ENCODE peak calls at places on chromosome 20, in four cellular contexts. N, J, X and T are unnamed samples.

GRCh38 chr20:63624486-63624885 is 2.4 kb downstream of the GMEB2 start:
- DNase-seq in N (no peak), J (peak; percentile 80), X (no peak), T (no peak)

GRCh38 chr20:22576733-22577514 is 7.4 kb downstream of the FOXA2 start:
- DNase-seq in N (no peak), J (peak; percentile 37), X (no peak), T (no peak)

GRCh38 chr20:24684421-24684871 is 215.0 kb downstream of the SYNDIG1 start:
- DNase-seq in N (no peak), J (no peak), X (no peak), T (no peak)

GRCh38 chr20:40692240-40693011 is 3.4 kb upstream of the MAFB start:
- DNase-seq in N (no peak), J (no peak), X (no peak), T (no peak)

GRCh38 chr20:53918949-53919361 is 151.4 kb downstream of the BCAS1 start:
- DNase-seq in N (no peak), J (no peak), X (peak; percentile 67), T (no peak)

GRCh38 chr20:53657732-53658131 is 64.1 kb upstream of the ZNF217 start:
- DNase-seq in N (no peak), J (no peak), X (no peak), T (no peak)

GRCh38 chr20:51410586-51411325 is 131.8 kb downstream of the NFATC2 start:
- DNase-seq in N (no peak), J (no peak), X (no peak), T (no peak)

GRCh38 chr20:43938932-43939761 is 24.5 kb downstream of the TOX2 start:
- DNase-seq in N (no peak), J (peak; percentile 72), X (no peak), T (peak; percentile 96)

GRCh38 chr20:25382704-25383370 is 7.8 kb downstream of the ABHD12 start:
- DNase-seq in N (no peak), J (no peak), X (no peak), T (no peak)

GRCh38 chr20:21516180-21516567 is 2.3 kb upstream of the NKX2-2 start:
- DNase-seq in N (no peak), J (no peak), X (no peak), T (no peak)

GRCh38 chr20:4509825-4510522 is 211.7 kb upstream of the PRND start:
- DNase-seq in N (no peak), J (no peak), X (no peak), T (no peak)

GRCh38 chr20:39214778-39215177 is 252.6 kb downstream of the DHX35 start:
- DNase-seq in N (no peak), J (no peak), X (peak; percentile 10), T (no peak)

GRCh38 chr20:33209789-33210188 is 7.4 kb upstream of the BPIFA3 start:
- DNase-seq in N (no peak), J (peak; percentile 74), X (peak; percentile 73), T (peak; percentile 40)

GRCh38 chr20:32139947-32140346 is 30.4 kb downstream of the TM9SF4 start:
- DNase-seq in N (peak; percentile 53), J (no peak), X (no peak), T (no peak)

GRCh38 chr20:32930181-32930580 is 71.5 kb downstream of the EFCAB8 start:
- DNase-seq in N (no peak), J (no peak), X (no peak), T (no peak)

GRCh38 chr20:40802886-40803285 is 113.8 kb upstream of the MAFB start:
- DNase-seq in N (no peak), J (no peak), X (no peak), T (no peak)

GRCh38 chr20:50191065-50191565 is 485 bp downstream of the CEBPB start:
- DNase-seq in N (no peak), J (no peak), X (peak; percentile 62), T (peak; percentile 36)

GRCh38 chr20:34390769-34391447 is 27.8 kb downstream of the ITCH start:
- DNase-seq in N (no peak), J (peak; percentile 85), X (peak; percentile 35), T (peak; percentile 79)

GRCh38 chr20:3334156-3334943 is 73.1 kb downstream of the DNAAF9 start:
- DNase-seq in N (no peak), J (no peak), X (no peak), T (no peak)

GRCh38 chr20:50491926-50492634 is 18.1 kb upstream of the PTPN1 start:
- DNase-seq in N (no peak), J (no peak), X (no peak), T (no peak)

GRCh38 chr20:11054266-11055025 is 380.6 kb upstream of the JAG1 start:
- DNase-seq in N (no peak), J (no peak), X (no peak), T (no peak)

GRCh38 chr20:15639839-15640238 is 933.4 kb downstream of the KIF16B start:
- DNase-seq in N (no peak), J (no peak), X (no peak), T (no peak)

GRCh38 chr20:33773412-33774089 is 37.6 kb upstream of the CHMP4B start:
- DNase-seq in N (peak; percentile 85), J (no peak), X (no peak), T (no peak)

GRCh38 chr20:3239026-3239866 is at the start of gene SLC4A11:
- DNase-seq in N (no peak), J (peak; percentile 56), X (peak; percentile 54), T (peak; percentile 69)

GRCh38 chr20:10728873-10729670 is 55.3 kb upstream of the JAG1 start:
- DNase-seq in N (no peak), J (no peak), X (no peak), T (peak; percentile 67)

GRCh38 chr20:32004963-32005362 is 5.3 kb upstream of the CCM2L start:
- DNase-seq in N (no peak), J (no peak), X (peak; percentile 26), T (no peak)

DNA sequence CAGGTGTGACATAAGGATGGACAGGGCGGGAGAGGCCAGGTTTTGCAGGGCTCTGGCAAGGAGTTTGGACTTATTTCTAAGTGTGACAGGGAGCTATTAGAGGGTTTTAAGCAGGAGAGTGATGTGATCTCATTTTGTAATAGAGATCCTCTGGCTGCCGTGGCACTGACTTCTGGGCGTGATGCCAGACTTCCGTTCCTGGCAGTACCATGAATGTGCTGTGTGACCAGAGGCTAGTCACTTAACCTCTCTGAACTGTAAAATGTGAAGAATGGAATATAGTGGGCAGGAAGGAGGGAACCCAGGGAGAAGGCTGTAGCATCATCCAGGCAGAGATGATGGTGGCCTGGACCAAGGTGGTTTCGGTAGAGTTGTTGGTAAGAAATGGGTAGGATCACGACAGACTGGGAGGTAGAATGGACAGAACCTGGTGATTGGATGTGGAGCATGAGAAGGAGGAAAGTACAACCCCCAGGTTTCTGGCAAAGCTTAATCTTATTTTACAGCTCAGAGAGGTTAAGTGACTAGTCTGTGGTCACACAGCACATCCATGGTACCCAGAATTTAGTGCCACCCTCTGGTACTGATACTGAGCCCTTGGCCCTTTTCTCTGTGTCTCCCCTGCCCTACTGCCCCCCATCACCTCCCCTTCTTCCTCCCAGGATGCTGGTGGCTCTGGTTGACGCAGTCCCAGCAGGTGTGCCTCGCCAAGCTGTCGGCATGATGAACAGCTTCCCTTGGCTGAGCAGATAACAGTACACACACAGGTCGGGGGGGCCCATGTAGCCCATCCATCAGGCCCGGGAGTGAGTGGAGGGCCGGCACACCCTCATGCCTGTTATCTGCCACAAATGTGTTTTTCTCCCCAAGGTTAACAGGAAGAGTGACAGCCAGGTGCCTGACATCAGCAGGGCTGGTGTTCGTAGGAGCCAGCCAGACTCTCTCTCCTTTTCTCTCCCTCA is 52.9 kb upstream of the CTNNBL1 start:
- DNase-seq in N (no peak), J (no peak), X (no peak), T (no peak)
- TF ChIP-seq MYC in N (no peak), J (no peak), X (no peak), T (no peak)

GRCh38 chr20:57159945-57160610 is 106.4 kb downstream of the BMP7 start:
- DNase-seq in N (no peak), J (no peak), X (no peak), T (no peak)

GRCh38 chr20:57159193-57159851 is 107.1 kb downstream of the BMP7 start:
- DNase-seq in N (no peak), J (no peak), X (no peak), T (no peak)

GRCh38 chr20:57162253-57162652 is 104.2 kb downstream of the BMP7 start:
- DNase-seq in N (no peak), J (no peak), X (no peak), T (no peak)

GRCh38 chr20:57161478-57162194 is 104.8 kb downstream of the BMP7 start:
- DNase-seq in N (no peak), J (no peak), X (no peak), T (no peak)

GRCh38 chr20:57160985-57161384 is 105.5 kb downstream of the BMP7 start:
- DNase-seq in N (no peak), J (no peak), X (no peak), T (no peak)
- H3K9ac ChIP-seq in N (no peak overlapping the region), J (no peak overlapping the region), X (no peak overlapping the region), T (no peak overlapping the region)

DNA sequence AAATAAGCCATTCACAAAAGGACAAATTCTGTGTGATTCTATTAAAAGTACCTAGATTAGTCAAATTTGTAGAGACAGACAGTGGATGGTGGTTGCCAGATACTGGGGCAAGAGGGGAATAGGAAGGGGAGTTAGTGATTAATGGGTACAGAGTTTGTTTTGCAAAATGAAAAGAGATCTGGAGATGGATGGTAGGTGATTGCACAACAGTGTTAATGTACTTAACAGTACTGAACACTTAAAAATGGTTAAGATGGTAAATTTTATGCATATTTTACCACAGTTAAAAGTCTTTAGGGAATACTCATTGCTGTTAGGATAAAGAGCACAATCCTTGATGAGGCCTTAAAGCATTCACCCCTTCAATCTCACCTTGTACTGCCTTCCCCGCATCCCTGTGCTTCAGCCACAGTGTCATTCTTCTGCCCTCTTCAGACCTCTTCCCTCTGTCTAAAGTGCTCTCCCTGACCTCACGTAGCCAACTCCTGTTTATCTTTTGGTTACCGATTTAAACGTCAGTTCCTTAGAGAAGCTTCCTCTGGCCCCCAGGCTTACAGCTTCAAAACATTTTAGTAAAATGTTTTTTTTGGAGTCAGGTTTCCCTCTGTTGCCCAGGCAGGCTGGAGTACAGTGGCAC is 11.8 kb downstream of the PSMF1 start:
- DNase-seq in N (no peak), J (no peak), X (no peak), T (no peak)
- TF ChIP-seq MYC in N (no peak), J (no peak), X (no peak), T (no peak)

DNA sequence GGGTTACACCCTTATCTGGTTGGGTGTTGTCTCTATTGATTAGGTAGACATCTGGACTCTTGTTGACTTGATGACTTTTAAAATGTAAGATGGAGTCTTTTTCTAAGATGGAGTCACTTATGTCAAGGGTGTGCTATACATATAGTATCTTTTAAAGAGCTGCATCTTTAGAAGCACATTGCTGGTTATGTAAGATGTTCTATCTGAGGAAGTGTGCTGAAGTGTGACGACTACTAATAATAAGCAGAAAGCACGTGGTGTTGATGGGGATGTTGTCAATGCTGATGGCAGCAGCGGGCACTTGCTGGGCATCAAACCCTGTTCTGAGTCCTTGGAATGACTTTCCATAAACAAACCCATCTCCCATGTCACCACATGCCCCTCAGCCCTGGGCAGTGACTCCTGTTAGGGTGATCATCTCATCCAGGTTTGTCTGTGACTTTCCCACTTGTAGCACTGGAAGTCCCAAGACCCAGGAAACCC is 229.6 kb downstream of the EYA2 start:
- DNase-seq in N (no peak), J (no peak), X (no peak), T (no peak)
- H3K9ac ChIP-seq in N (no peak overlapping the region), J (no peak overlapping the region), X (no peak overlapping the region), T (no peak overlapping the region)